ENCODE peak calls at places on chromosome X, in seven cellular contexts. L is hepatocyte, X is HCT116, D is SK-N-SH, K is GM23338, A is MM.1S, C is PC-3. N is an unnamed sample.

GRCh38 chrX:153443476-153444332 is 2.2 kb downstream of the TREX2 start:
- DNase-seq in C (peak; percentile 47), L (no peak), A (no peak), K (no peak), X (no peak), D (no peak), N (peak; percentile 43)

GRCh38 chrX:13345037-13345436 is 25.2 kb upstream of the ATXN3L start:
- DNase-seq in X (no peak), K (no peak), C (no peak), A (no peak), L (no peak), D (no peak), N (no peak)

GRCh38 chrX:110327336-110327735 is 9.5 kb upstream of the AMMECR1 start:
- DNase-seq in X (no peak), K (no peak), L (no peak), D (no peak), C (no peak), A (no peak), N (no peak)

GRCh38 chrX:129980540-129981206 is 1.8 kb upstream of the BCORL1 start:
- DNase-seq in L (peak; percentile 71), D (peak; percentile 82), K (peak; percentile 58), X (no peak), A (no peak), C (peak; percentile 15), N (no peak)

GRCh38 chrX:12142661-12143060 is 4.4 kb downstream of the FRMPD4 start:
- DNase-seq in K (no peak), D (no peak), C (no peak), L (no peak), X (no peak), A (peak; percentile 13), N (no peak)

GRCh38 chrX:67721321-67721720 is 177.5 kb downstream of the AR start:
- DNase-seq in C (no peak), X (no peak), A (no peak), L (no peak), D (no peak), K (no peak), N (no peak)

GRCh38 chrX:34918856-34919255 is 23.7 kb upstream of the FAM47B start:
- DNase-seq in K (peak; percentile 68), C (peak; percentile 67), X (no peak), L (peak; percentile 66), D (peak; percentile 12), A (no peak), N (no peak)

GRCh38 chrX:86002076-86002896 is 45.1 kb downstream of the CHM start:
- DNase-seq in L (peak; percentile 70), A (peak; percentile 73), K (peak; percentile 81), X (peak; percentile 7), D (no peak), C (peak; percentile 74), N (peak; percentile 65)

GRCh38 chrX:151722241-151722846 is 6.5 kb downstream of the FATE1 start:
- DNase-seq in D (peak; percentile 58), A (no peak), K (peak; percentile 72), L (peak; percentile 68), C (no peak), X (peak; percentile 2), N (no peak)

GRCh38 chrX:119791437-119792231 is at the start of gene RPL39:
- DNase-seq in C (peak; percentile 87), D (peak; percentile 83), L (peak; percentile 91), X (peak; percentile 76), A (peak; percentile 86), K (peak; percentile 85), N (peak; percentile 86)

DNA sequence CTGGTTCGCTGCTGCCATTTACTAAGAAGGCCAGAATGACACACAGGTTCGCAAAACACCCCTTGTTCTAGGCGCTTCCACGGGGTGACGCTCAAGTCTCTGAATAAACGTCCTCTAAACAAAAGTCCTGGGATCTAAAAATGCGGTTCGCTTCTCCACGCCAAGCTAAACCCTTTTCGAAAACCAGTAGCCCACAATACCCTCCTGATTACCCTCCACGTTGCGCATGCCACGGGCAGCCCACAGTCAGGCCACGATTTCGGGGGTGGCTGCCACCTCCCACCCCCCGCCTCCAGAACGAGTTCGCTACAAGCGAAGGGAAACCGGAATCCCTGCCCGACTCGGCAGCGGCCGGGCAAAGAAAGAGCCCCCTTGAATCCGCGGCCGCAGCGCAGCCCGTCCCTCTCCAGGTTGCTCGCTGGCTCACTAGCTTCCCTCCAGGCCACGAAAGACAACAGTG is 423 bp downstream of the RPL39 start:
- DNase-seq in A (peak; percentile 30), L (peak; percentile 38), D (peak; percentile 62), C (peak; percentile 12), X (no peak), K (no peak), N (no peak)
- TF ChIP-seq CTCF in A (peak; percentile 36), L (peak; percentile 32), D (peak; percentile 48), C (peak; percentile 23), X (no peak), K (no peak), N (no peak)

GRCh38 chrX:24692305-24692704 is 1.4 kb upstream of the POLA1 start:
- DNase-seq in A (no peak), X (no peak), D (no peak), K (peak; percentile 38), L (no peak), C (no peak), N (no peak)
- H2AFZ ChIP-seq in A (no peak overlapping the region), X (peak overlapping the region; percentile 65), D (peak overlapping the region; percentile 78), K (no peak overlapping the region), L (peak overlapping the region; percentile 79), C (peak overlapping the region; percentile 98), N (peak overlapping the region; percentile 85)

GRCh38 chrX:39356119-39356807 is 555.0 kb downstream of the MID1IP1 start:
- DNase-seq in D (no peak), K (no peak), C (no peak), L (no peak), X (no peak), A (no peak), N (no peak)
- H3K9me2 ChIP-seq in D (no peaks in the 10 kb centered on the region), K (no peaks in the 10 kb centered on the region), C (no peaks in the 10 kb centered on the region), L (no peaks in the 10 kb centered on the region), X (no peaks in the 10 kb centered on the region), A (no peaks in the 10 kb centered on the region), N (no peaks in the 10 kb centered on the region)

GRCh38 chrX:70954871-70955270 is 24.0 kb upstream of the SLC7A3 start:
- DNase-seq in D (no peak), C (no peak), K (no peak), A (no peak), L (no peak), X (no peak), N (no peak)

GRCh38 chrX:70960728-70961127 is 29.8 kb upstream of the SLC7A3 start:
- DNase-seq in C (peak; percentile 19), D (no peak), K (peak; percentile 23), L (no peak), A (peak; percentile 29), X (no peak), N (no peak)
- TF ChIP-seq CTCF in C (peak; percentile 43), D (peak; percentile 27), K (peak; percentile 65), L (peak; percentile 17), A (peak; percentile 48), X (no peak), N (no peak)

DNA sequence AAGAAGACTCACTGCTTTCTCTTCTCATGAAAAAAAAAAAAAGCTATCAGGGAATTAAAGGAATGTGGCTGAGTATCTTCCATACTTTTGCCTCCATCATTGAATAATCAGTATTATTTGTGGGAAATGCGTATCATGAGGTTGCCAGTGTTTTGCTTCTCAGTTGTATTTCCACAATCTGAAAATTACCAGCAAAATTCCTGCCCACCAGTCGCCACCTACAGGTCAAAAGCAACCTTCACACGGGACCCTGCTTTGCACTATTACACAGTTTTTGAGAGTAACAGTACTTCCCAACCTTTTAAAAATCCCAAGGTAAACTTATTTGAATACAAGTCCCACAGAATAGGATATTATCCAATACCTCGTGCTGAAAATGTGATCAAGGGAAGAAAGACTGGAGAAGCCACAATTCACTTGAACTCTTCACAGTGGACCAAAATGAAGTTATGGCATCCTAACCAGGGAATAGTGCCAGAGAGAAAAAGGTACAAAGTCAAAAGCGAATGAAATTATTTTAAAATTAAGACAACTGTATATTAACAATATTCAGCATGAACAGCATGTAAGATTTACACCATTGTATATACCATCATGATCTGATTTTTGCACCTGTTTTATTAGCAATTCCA is 30.4 kb downstream of the PGRMC1 start:
- DNase-seq in L (peak; percentile 43), C (peak; percentile 52), D (peak; percentile 53), X (peak; percentile 6), A (peak; percentile 19), K (peak; percentile 35), N (peak; percentile 23)
- H2AFZ ChIP-seq in L (no peak overlapping the region), C (no peak overlapping the region), D (no peak overlapping the region), X (peak overlapping the region; percentile 9), A (no peak overlapping the region), K (no peak overlapping the region), N (no peak overlapping the region)